ENCODE peak calls at places on chromosomes 7 and 10, in nine cellular contexts. One of them, this sample, is unnamed.
A peak's percentile ranks its signal among the peaks of the same experiment; 100 is the strongest.

GRCh38 chr10:80699602-80700039 is 161.9 kb downstream of the SH2D4B start:
- DNase-seq in left colon: peak; percentile 49
- DNase-seq in GM04504: peak; percentile 24
- DNase-seq in T follicular helper cell: peak; percentile 46
- DNase-seq in stimulated activated CD4-positive, alpha-beta T cell treated with anti-CD3 and anti-CD28 coated beads, Interleukin-1b, Interleukin-23, amount 100 ng/mL, for 24 hours: peak; percentile 44
- DNase-seq in ovary: peak; percentile 68
- DNase-seq in GF-D8: peak; percentile 6
- DNase-seq in HTR-8/SVneo: peak; percentile 64
- DNase-seq in NT2/D1: peak; percentile 72
- DNase-seq in this sample: no peak

GRCh38 chr10:126597206-126597605 is 73.3 kb downstream of the C10orf90 start:
- DNase-seq in GM04504: peak; percentile 42
- DNase-seq in NT2/D1: no peak
- DNase-seq in GF-D8: no peak
- DNase-seq in T follicular helper cell: no peak
- DNase-seq in HTR-8/SVneo: no peak
- DNase-seq in ovary: no peak
- DNase-seq in stimulated activated CD4-positive, alpha-beta T cell treated with anti-CD3 and anti-CD28 coated beads, Interleukin-1b, Interleukin-23, amount 100 ng/mL, for 24 hours: no peak
- DNase-seq in left colon: no peak
- DNase-seq in this sample: no peak

GRCh38 chr7:5533821-5534367 is 110.3 kb upstream of the TNRC18 start:
- DNase-seq in GF-D8: no peak
- DNase-seq in NT2/D1: no peak
- DNase-seq in stimulated activated CD4-positive, alpha-beta T cell treated with anti-CD3 and anti-CD28 coated beads, Interleukin-1b, Interleukin-23, amount 100 ng/mL, for 24 hours: no peak
- DNase-seq in T follicular helper cell: no peak
- DNase-seq in HTR-8/SVneo: no peak
- DNase-seq in ovary: no peak
- DNase-seq in left colon: no peak
- DNase-seq in GM04504: no peak
- DNase-seq in this sample: no peak

GRCh38 chr7:82221152-82221674 is 222.4 kb downstream of the CACNA2D1 start:
- DNase-seq in T follicular helper cell: no peak
- DNase-seq in NT2/D1: no peak
- DNase-seq in left colon: no peak
- DNase-seq in HTR-8/SVneo: no peak
- DNase-seq in ovary: no peak
- DNase-seq in stimulated activated CD4-positive, alpha-beta T cell treated with anti-CD3 and anti-CD28 coated beads, Interleukin-1b, Interleukin-23, amount 100 ng/mL, for 24 hours: no peak
- DNase-seq in GF-D8: no peak
- DNase-seq in GM04504: no peak
- DNase-seq in this sample: no peak

GRCh38 chr7:52168085-52168484 is 851.5 kb upstream of the COBL start:
- DNase-seq in left colon: no peak
- DNase-seq in GF-D8: no peak
- DNase-seq in stimulated activated CD4-positive, alpha-beta T cell treated with anti-CD3 and anti-CD28 coated beads, Interleukin-1b, Interleukin-23, amount 100 ng/mL, for 24 hours: no peak
- DNase-seq in HTR-8/SVneo: no peak
- DNase-seq in NT2/D1: peak; percentile 36
- DNase-seq in ovary: no peak
- DNase-seq in GM04504: no peak
- DNase-seq in T follicular helper cell: no peak
- DNase-seq in this sample: no peak

GRCh38 chr7:91046322-91047088 is 217.7 kb upstream of the FZD1 start:
- DNase-seq in GF-D8: no peak
- DNase-seq in T follicular helper cell: no peak
- DNase-seq in stimulated activated CD4-positive, alpha-beta T cell treated with anti-CD3 and anti-CD28 coated beads, Interleukin-1b, Interleukin-23, amount 100 ng/mL, for 24 hours: no peak
- DNase-seq in ovary: no peak
- DNase-seq in NT2/D1: no peak
- DNase-seq in HTR-8/SVneo: no peak
- DNase-seq in left colon: no peak
- DNase-seq in GM04504: no peak
- DNase-seq in this sample: no peak

GRCh38 chr7:114273218-114273617 is 141.4 kb upstream of the FOXP2 start:
- DNase-seq in stimulated activated CD4-positive, alpha-beta T cell treated with anti-CD3 and anti-CD28 coated beads, Interleukin-1b, Interleukin-23, amount 100 ng/mL, for 24 hours: no peak
- DNase-seq in T follicular helper cell: no peak
- DNase-seq in GF-D8: no peak
- DNase-seq in NT2/D1: no peak
- DNase-seq in HTR-8/SVneo: no peak
- DNase-seq in GM04504: no peak
- DNase-seq in ovary: no peak
- DNase-seq in left colon: no peak
- DNase-seq in this sample: no peak

GRCh38 chr10:133143200-133143533 is 16.9 kb upstream of the KNDC1 start:
- DNase-seq in ovary: no peak
- DNase-seq in stimulated activated CD4-positive, alpha-beta T cell treated with anti-CD3 and anti-CD28 coated beads, Interleukin-1b, Interleukin-23, amount 100 ng/mL, for 24 hours: no peak
- DNase-seq in GM04504: no peak
- DNase-seq in HTR-8/SVneo: no peak
- DNase-seq in T follicular helper cell: no peak
- DNase-seq in GF-D8: no peak
- DNase-seq in NT2/D1: no peak
- DNase-seq in left colon: peak; percentile 13
- DNase-seq in this sample: no peak

GRCh38 chr10:79239275-79239779 is 107.9 kb upstream of the PPIF start:
- DNase-seq in GF-D8: no peak
- DNase-seq in NT2/D1: no peak
- DNase-seq in T follicular helper cell: no peak
- DNase-seq in left colon: peak; percentile 74
- DNase-seq in ovary: no peak
- DNase-seq in GM04504: no peak
- DNase-seq in HTR-8/SVneo: peak; percentile 53
- DNase-seq in stimulated activated CD4-positive, alpha-beta T cell treated with anti-CD3 and anti-CD28 coated beads, Interleukin-1b, Interleukin-23, amount 100 ng/mL, for 24 hours: no peak
- DNase-seq in this sample: no peak

GRCh38 chr7:135678612-135679575 is 16.6 kb downstream of the STMP1 start:
- DNase-seq in NT2/D1: no peak
- DNase-seq in stimulated activated CD4-positive, alpha-beta T cell treated with anti-CD3 and anti-CD28 coated beads, Interleukin-1b, Interleukin-23, amount 100 ng/mL, for 24 hours: no peak
- DNase-seq in T follicular helper cell: no peak
- DNase-seq in HTR-8/SVneo: no peak
- DNase-seq in left colon: no peak
- DNase-seq in GM04504: no peak
- DNase-seq in ovary: no peak
- DNase-seq in GF-D8: no peak
- DNase-seq in this sample: peak; percentile 89